ENCODE peak calls at places on chromosomes 7 and 10, in six cellular contexts. L is mesenchymal stem cell, H is IMR-90, E is H1, V is H9, O is neuronal stem cell. B is an unnamed sample.
A peak's percentile ranks its signal among the peaks of the same experiment; 100 is the strongest.

GRCh38 chr7:77395543-77395942 is 20.6 kb downstream of the GSAP start:
- DNase-seq in V (no peak), L (no peak), H (no peak), E (no peak), O (no peak), B (no peak)

GRCh38 chr10:43845121-43845520 is 196.4 kb upstream of the ZNF32 start:
- DNase-seq in L (no peak), V (no peak), H (no peak), E (no peak), O (no peak), B (no peak)

GRCh38 chr7:148419856-148420508 is 170.6 kb upstream of the C7orf33 start:
- DNase-seq in H (no peak), L (no peak), O (no peak), E (no peak), V (no peak), B (no peak)

GRCh38 chr10:133100706-133101463 is 13.2 kb downstream of the ADGRA1 start:
- DNase-seq in O (peak; percentile 89), E (peak; percentile 94), L (no peak), V (peak; percentile 99), H (no peak), B (no peak)

GRCh38 chr7:131911112-131911511 is 354.7 kb upstream of the PODXL start:
- DNase-seq in O (no peak), V (no peak), E (peak; percentile 0), L (no peak), H (no peak), B (no peak)

GRCh38 chr7:67595421-67595820 is 598.8 kb downstream of the TYW1 start:
- DNase-seq in E (no peak), L (no peak), O (no peak), V (no peak), H (no peak), B (no peak)

GRCh38 chr7:127885843-127886242 is 145.4 kb downstream of the LRRC4 start:
- DNase-seq in H (peak; percentile 78), V (no peak), L (peak; percentile 82), O (no peak), E (no peak), B (peak; percentile 42)

GRCh38 chr7:27774717-27775328 is 34.9 kb downstream of the TAX1BP1 start:
- DNase-seq in O (peak; percentile 5), V (no peak), E (no peak), H (peak; percentile 58), L (peak; percentile 47), B (peak; percentile 64)

GRCh38 chr7:28054531-28055160 is 125.9 kb downstream of the JAZF1 start:
- DNase-seq in L (peak; percentile 76), V (no peak), O (no peak), E (no peak), H (no peak), B (no peak)

GRCh38 chr10:132697568-132698200 is 88.3 kb downstream of the NKX6-2 start:
- DNase-seq in L (peak; percentile 8), V (peak; percentile 10), H (peak; percentile 6), E (no peak), O (no peak), B (peak; percentile 84)

GRCh38 chr7:156184164-156184563 is 371.9 kb upstream of the SHH start:
- DNase-seq in O (no peak), H (no peak), V (no peak), L (no peak), E (no peak), B (no peak)

GRCh38 chr7:49638166-49638565 is 135.3 kb upstream of the VWC2 start:
- DNase-seq in O (no peak), L (no peak), V (peak; percentile 36), H (no peak), E (no peak), B (peak; percentile 27)

GRCh38 chr7:89003619-89003956 is 208.1 kb upstream of the TEX47 start:
- DNase-seq in O (no peak), E (no peak), H (no peak), L (no peak), V (no peak), B (no peak)

GRCh38 chr10:69073025-69073424 is 14.9 kb upstream of the SRGN start:
- DNase-seq in H (no peak), V (no peak), L (no peak), E (no peak), O (no peak), B (no peak)

GRCh38 chr10:73456187-73456890 is 23.0 kb upstream of the MSS51 start:
- DNase-seq in L (no peak), V (no peak), H (no peak), O (no peak), E (no peak), B (no peak)

GRCh38 chr7:37709631-37710509 is 26.3 kb downstream of the GPR141 start:
- DNase-seq in H (no peak), L (no peak), E (no peak), O (no peak), V (no peak), B (no peak)

GRCh38 chr7:90309872-90310271 is 11.2 kb downstream of the FAM237B start:
- DNase-seq in E (no peak), L (no peak), H (no peak), O (no peak), V (no peak), B (no peak)

GRCh38 chr7:77288676-77289320 is 89.2 kb upstream of the FGL2 start:
- DNase-seq in L (peak; percentile 19), O (no peak), V (no peak), E (no peak), H (peak; percentile 41), B (no peak)

GRCh38 chr10:22740180-22740579 is 25.8 kb upstream of the PIP4K2A start:
- DNase-seq in H (peak; percentile 35), O (no peak), L (no peak), E (no peak), V (no peak), B (no peak)

GRCh38 chr7:36117201-36117840 is 35.7 kb upstream of the EEPD1 start:
- DNase-seq in H (no peak), V (no peak), O (no peak), L (no peak), E (no peak), B (no peak)

GRCh38 chr10:131854579-131855335 is 46.1 kb upstream of the PPP2R2D start:
- DNase-seq in H (no peak), V (peak; percentile 28), L (no peak), E (no peak), O (no peak), B (no peak)

GRCh38 chr7:4265056-4265455 is 417.0 kb upstream of the FOXK1 start:
- DNase-seq in L (no peak), V (no peak), E (peak; percentile 44), H (no peak), O (no peak), B (no peak)

GRCh38 chr7:43530553-43531410 is 52.1 kb upstream of the STK17A start:
- DNase-seq in O (no peak), L (no peak), V (no peak), H (no peak), E (no peak), B (no peak)

GRCh38 chr10:72024596-72024995 is 60.4 kb downstream of the CHST3 start:
- DNase-seq in L (no peak), V (no peak), O (no peak), H (no peak), E (no peak), B (no peak)

GRCh38 chr7:31651234-31651633 is 35.8 kb upstream of the PPP1R17 start:
- DNase-seq in E (no peak), V (no peak), H (no peak), O (no peak), L (no peak), B (no peak)

GRCh38 chr10:95601116-95601719 is 40.0 kb upstream of the SORBS1 start:
- DNase-seq in O (peak; percentile 82), E (peak; percentile 84), H (peak; percentile 84), L (peak; percentile 85), V (peak; percentile 92), B (peak; percentile 93)

GRCh38 chr10:62019013-62019684 is 117.7 kb downstream of the ARID5B start:
- DNase-seq in V (no peak), L (peak; percentile 49), O (no peak), H (no peak), E (no peak), B (no peak)

GRCh38 chr7:149884541-149884940 is 10.8 kb downstream of the ATP6V0E2 start:
- DNase-seq in H (no peak), L (no peak), E (no peak), V (peak; percentile 11), O (no peak), B (no peak)

GRCh38 chr7:149886018-149886416 is 12.2 kb downstream of the ATP6V0E2 start:
- DNase-seq in E (no peak), H (no peak), V (peak; percentile 4), O (no peak), L (no peak), B (no peak)

GRCh38 chr7:149887311-149887710 is 13.5 kb downstream of the ATP6V0E2 start:
- DNase-seq in L (no peak), E (no peak), O (no peak), H (no peak), V (no peak), B (no peak)

GRCh38 chr7:149884016-149884415 is 10.2 kb downstream of the ATP6V0E2 start:
- DNase-seq in V (peak; percentile 22), L (no peak), E (no peak), H (no peak), O (no peak), B (peak; percentile 42)

DNA sequence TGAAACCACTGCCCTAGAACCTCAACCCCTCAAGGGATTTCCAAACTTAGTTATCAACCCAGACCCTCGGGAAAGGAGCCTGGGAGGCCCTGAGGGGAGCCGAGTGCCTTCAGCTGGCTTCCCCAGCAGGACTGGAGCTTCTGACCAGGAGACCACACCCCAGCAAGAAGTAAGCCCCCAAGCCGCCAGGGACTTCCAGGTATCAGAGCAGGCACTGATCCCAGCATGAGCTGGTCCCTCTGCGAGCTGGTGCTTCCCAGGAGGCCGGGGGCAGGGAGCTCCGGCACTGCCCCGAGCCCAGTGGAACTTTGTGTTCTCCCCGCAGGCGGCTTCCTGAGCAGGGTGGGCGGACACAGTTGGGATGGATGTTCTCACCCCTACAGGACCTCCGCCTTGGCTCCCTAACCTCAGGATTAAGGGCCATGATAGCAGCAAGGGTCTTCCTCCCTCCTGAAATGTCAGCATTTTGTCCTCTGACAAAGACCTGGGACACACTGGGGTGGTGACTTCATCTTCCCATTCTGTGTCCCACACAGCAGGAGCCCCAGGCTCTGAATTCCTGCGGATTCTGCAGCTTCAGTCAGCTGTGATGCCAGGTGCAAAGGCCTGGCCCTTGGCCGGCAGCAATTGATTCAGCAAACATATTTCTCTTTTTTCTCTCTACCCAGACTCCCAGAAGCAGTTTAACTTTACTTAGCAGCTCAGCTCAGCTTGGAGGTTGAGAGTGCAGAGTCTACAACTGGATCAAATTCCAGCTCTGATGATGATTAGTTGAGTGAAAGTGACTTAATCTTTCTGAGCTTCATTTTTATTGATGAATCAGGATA is 11.6 kb downstream of the ATP6V0E2 start:
- DNase-seq in O (peak; percentile 46), E (no peak), V (peak; percentile 69), H (no peak), L (no peak), B (peak; percentile 32)
- H4K91ac ChIP-seq in O (no peak overlapping the region), E (no peak overlapping the region), V (no peak overlapping the region), H (no peak overlapping the region), L (no peak overlapping the region), B (no peak overlapping the region)

GRCh38 chr10:35246770-35247343 is 89.5 kb upstream of the CCNY start:
- DNase-seq in E (no peak), V (no peak), O (no peak), L (no peak), H (no peak), B (no peak)
- H3K4me2 ChIP-seq in E (no peak overlapping the region), V (no peak overlapping the region), O (no peak overlapping the region), L (no peak overlapping the region), H (no peak overlapping the region), B (no peak overlapping the region)

GRCh38 chr7:50812109-50812508 is 29.4 kb upstream of the GRB10 start:
- DNase-seq in V (no peak), O (no peak), H (no peak), E (no peak), L (no peak), B (no peak)
- H2AK5ac ChIP-seq in V (no peak overlapping the region), O (no peak overlapping the region), H (no peak overlapping the region), E (no peak overlapping the region), L (no peak overlapping the region), B (no peak overlapping the region)

GRCh38 chr10:105785721-105786120 is 1144.6 kb downstream of the SORCS3 start:
- DNase-seq in V (no peak), O (no peak), L (no peak), H (no peak), E (no peak), B (no peak)
- H4K91ac ChIP-seq in V (no peak overlapping the region), O (no peak overlapping the region), L (no peak overlapping the region), H (no peak overlapping the region), E (no peak overlapping the region), B (no peak overlapping the region)

B was measured in trophoblast cell.